ENCODE peak calls at places on chromosomes 1 and 21, in seven cellular contexts. G is lower leg skin; L is dorsolateral prefrontal cortex; T is fibroblast of the aortic adventitia; F is RWPE1; Z is CD8-positive, alpha-beta T cell; A is cardiac fibroblast. M is an unnamed sample.

GRCh38 chr1:178645157-178645825 is 79.8 kb upstream of the RALGPS2 start:
- DNase-seq in A (no peak), F (no peak), Z (no peak), G (no peak), L (no peak), T (no peak), M (no peak)

GRCh38 chr1:8889103-8889846 is 10.8 kb upstream of the ENO1 start:
- DNase-seq in A (peak), T (no peak), Z (no peak), L (no peak), F (no peak), G (no peak), M (no peak)

GRCh38 chr1:243254233-243254926 is 701 bp downstream of the CEP170 start:
- DNase-seq in F (peak), Z (peak), T (peak), G (peak), L (peak), A (peak), M (peak)

GRCh38 chr1:74324684-74325448 is 89.7 kb downstream of the TNNI3K start:
- DNase-seq in F (no peak), Z (no peak), T (no peak), A (no peak), G (no peak), L (no peak), M (no peak)

GRCh38 chr1:164735315-164736052 is 176.5 kb downstream of the PBX1 start:
- DNase-seq in F (no peak), T (peak), A (peak), G (no peak), L (no peak), Z (no peak), M (no peak)

GRCh38 chr1:80218112-80218511 is 1211.6 kb upstream of the ADGRL4 start:
- DNase-seq in A (peak), T (peak), Z (no peak), L (no peak), G (no peak), F (peak), M (no peak)

GRCh38 chr21:45318556-45319341 is 31.1 kb upstream of the POFUT2 start:
- DNase-seq in A (peak), L (peak), T (no peak), F (no peak), Z (no peak), G (peak), M (no peak)

GRCh38 chr1:54547601-54548388 is at the start of gene ACOT11:
- DNase-seq in Z (no peak), T (peak), L (peak), G (peak), A (peak), F (no peak), M (peak)

GRCh38 chr1:162822391-162823200 is 32.1 kb downstream of the HSD17B7 start:
- DNase-seq in T (no peak), L (peak), A (peak), F (no peak), G (no peak), Z (no peak), M (no peak)

GRCh38 chr1:237736372-237737029 is 154.2 kb downstream of the ZP4 start:
- DNase-seq in G (no peak), T (no peak), F (peak), Z (no peak), A (no peak), L (no peak), M (no peak)

GRCh38 chr1:204566583-204566955 is 50.4 kb downstream of the MDM4 start:
- DNase-seq in T (no peak), L (no peak), A (no peak), Z (no peak), F (no peak), G (no peak), M (no peak)

GRCh38 chr1:48182441-48182840 is 40.1 kb upstream of the SLC5A9 start:
- DNase-seq in L (no peak), T (no peak), F (no peak), Z (no peak), G (no peak), A (no peak), M (no peak)

GRCh38 chr1:221188531-221188930 is 309.3 kb downstream of the HLX start:
- DNase-seq in F (no peak), G (no peak), T (peak), Z (no peak), A (peak), L (no peak), M (no peak)

GRCh38 chr1:216054593-216054992 is 368.7 kb downstream of the USH2A start:
- DNase-seq in G (no peak), L (no peak), T (no peak), A (no peak), F (no peak), Z (no peak), M (no peak)

GRCh38 chr1:54839824-54840223 is 38.7 kb upstream of the TTC22 start:
- DNase-seq in F (no peak), A (no peak), G (peak), L (no peak), Z (no peak), T (no peak), M (no peak)

GRCh38 chr1:55289614-55290013 is 74.5 kb upstream of the USP24 start:
- DNase-seq in A (no peak), G (no peak), Z (no peak), L (no peak), F (no peak), T (no peak), M (no peak)

GRCh38 chr1:171999756-172000155 is 158.5 kb downstream of the DNM3 start:
- DNase-seq in T (no peak), G (no peak), Z (no peak), F (no peak), L (no peak), A (no peak), M (no peak)

GRCh38 chr1:61504840-61505239 is 220.1 kb downstream of the TM2D1 start:
- DNase-seq in Z (no peak), F (peak), T (peak), G (no peak), L (no peak), A (peak), M (no peak)

GRCh38 chr1:203361843-203362524 is 11.1 kb upstream of the FMOD start:
- DNase-seq in A (peak), F (no peak), G (peak), Z (no peak), T (peak), L (no peak), M (no peak)

GRCh38 chr1:173161510-173162221 is 45.5 kb downstream of the TNFSF4 start:
- DNase-seq in A (peak), T (peak), Z (no peak), F (peak), L (no peak), G (no peak), M (no peak)

GRCh38 chr1:32464191-32464715 is 619 bp upstream of the ZBTB8B start:
- DNase-seq in F (no peak), G (no peak), L (no peak), A (peak), Z (no peak), T (no peak), M (no peak)

GRCh38 chr1:177355575-177355974 is 184.8 kb downstream of the BRINP2 start:
- DNase-seq in F (peak), A (peak), T (peak), Z (no peak), G (peak), L (peak), M (no peak)

GRCh38 chr1:2516124-2516523 is 10.3 kb downstream of the PANK4 start:
- DNase-seq in G (no peak), Z (no peak), L (no peak), F (no peak), T (no peak), A (no peak), M (no peak)

GRCh38 chr1:2513939-2514650 is 12.3 kb downstream of the PANK4 start:
- DNase-seq in L (no peak), Z (no peak), T (no peak), A (no peak), G (no peak), F (no peak), M (no peak)

GRCh38 chr1:2515763-2516080 is 10.7 kb downstream of the PANK4 start:
- DNase-seq in F (no peak), T (no peak), G (no peak), L (no peak), A (no peak), Z (no peak), M (no peak)

GRCh38 chr1:2516946-2517345 is 9.4 kb downstream of the PANK4 start:
- DNase-seq in L (no peak), F (no peak), T (no peak), Z (no peak), A (no peak), G (no peak), M (no peak)

GRCh38 chr1:2514863-2515762 is 11.3 kb downstream of the PANK4 start:
- DNase-seq in F (no peak), G (no peak), A (no peak), Z (no peak), L (no peak), T (no peak), M (no peak)
- TF ChIP-seq CTCF in F (no peak), G (no peak), A (peak), Z (no peak), L (no peak), T (peak), M (peak)

DNA sequence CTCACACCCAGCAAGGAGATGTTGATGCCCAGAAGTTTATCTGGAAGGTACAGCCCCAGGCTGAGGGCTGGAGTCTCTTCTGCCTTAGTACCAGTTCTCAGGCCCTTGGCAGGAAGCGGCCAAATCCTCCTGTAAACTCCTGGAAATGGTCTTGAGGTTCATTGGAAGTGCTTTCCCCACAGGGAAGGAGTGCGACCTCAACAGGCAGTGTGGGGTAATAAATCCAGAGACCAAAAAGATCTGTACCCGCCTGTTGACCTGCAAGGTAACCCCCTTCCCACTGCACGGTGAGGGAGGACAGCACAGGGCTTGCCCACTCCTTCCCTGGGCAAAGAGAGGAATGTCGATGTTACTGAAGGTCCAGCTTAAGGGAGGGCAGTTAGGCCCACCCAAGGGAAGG is 4.5 kb downstream of the ATXN7L2 start:
- DNase-seq in L (no peak), G (no peak), A (no peak), T (no peak), Z (no peak), F (no peak), M (no peak)
- TF ChIP-seq CTCF in L (no peak), G (no peak), A (peak), T (no peak), Z (no peak), F (no peak), M (no peak)

GRCh38 chr1:50704126-50704525 is 255.9 kb downstream of the FAF1 start:
- DNase-seq in G (no peak), L (no peak), Z (no peak), F (peak), T (peak), A (peak), M (no peak)
- TF ChIP-seq CTCF in G (no peak), L (peak), Z (peak), F (peak), T (peak), A (peak), M (peak)

GRCh38 chr1:240878631-240879030 is 266.7 kb upstream of the GREM2 start:
- DNase-seq in Z (no peak), L (no peak), T (peak), A (no peak), F (no peak), G (no peak), M (no peak)

GRCh38 chr1:240888787-240889048 is 276.8 kb upstream of the GREM2 start:
- DNase-seq in F (no peak), T (no peak), G (no peak), L (no peak), Z (no peak), A (no peak), M (no peak)

GRCh38 chr1:240888039-240888786 is 276.3 kb upstream of the GREM2 start:
- DNase-seq in G (no peak), L (peak), A (no peak), F (peak), Z (no peak), T (no peak), M (peak)

GRCh38 chr1:240877605-240878004 is 265.6 kb upstream of the GREM2 start:
- DNase-seq in L (no peak), F (no peak), Z (no peak), A (no peak), G (no peak), T (no peak), M (no peak)

GRCh38 chr1:240883490-240883889 is 271.5 kb upstream of the GREM2 start:
- DNase-seq in F (no peak), G (no peak), A (no peak), Z (no peak), T (no peak), L (no peak), M (no peak)
- TF ChIP-seq CTCF in F (no peak), G (no peak), A (no peak), Z (no peak), T (no peak), L (no peak), M (no peak)

GRCh38 chr1:5745776-5746610 is 246.2 kb downstream of the NPHP4 start:
- DNase-seq in L (peak), G (no peak), Z (peak), F (peak), A (peak), T (peak), M (peak)
- TF ChIP-seq CTCF in L (peak), G (no peak), Z (peak), F (peak), A (peak), T (peak), M (peak)

GRCh38 chr21:28339403-28339802 is 653.3 kb downstream of the LTN1 start:
- DNase-seq in F (no peak), L (no peak), Z (no peak), A (no peak), T (no peak), G (no peak), M (no peak)

GRCh38 chr21:28336299-28336698 is 656.4 kb downstream of the LTN1 start:
- DNase-seq in F (peak), T (peak), G (no peak), A (peak), L (no peak), Z (no peak), M (peak)

GRCh38 chr21:28338906-28339305 is 653.8 kb downstream of the LTN1 start:
- DNase-seq in A (peak), L (no peak), G (no peak), T (peak), Z (no peak), F (no peak), M (no peak)

GRCh38 chr21:28334407-28334806 is 658.3 kb downstream of the LTN1 start:
- DNase-seq in T (no peak), F (no peak), Z (no peak), A (no peak), G (no peak), L (no peak), M (no peak)

GRCh38 chr21:28337319-28337718 is 655.4 kb downstream of the LTN1 start:
- DNase-seq in Z (no peak), T (peak), A (peak), F (peak), G (no peak), L (no peak), M (no peak)
- TF ChIP-seq CTCF in Z (no peak), T (peak), A (peak), F (peak), G (no peak), L (peak), M (no peak)

DNA sequence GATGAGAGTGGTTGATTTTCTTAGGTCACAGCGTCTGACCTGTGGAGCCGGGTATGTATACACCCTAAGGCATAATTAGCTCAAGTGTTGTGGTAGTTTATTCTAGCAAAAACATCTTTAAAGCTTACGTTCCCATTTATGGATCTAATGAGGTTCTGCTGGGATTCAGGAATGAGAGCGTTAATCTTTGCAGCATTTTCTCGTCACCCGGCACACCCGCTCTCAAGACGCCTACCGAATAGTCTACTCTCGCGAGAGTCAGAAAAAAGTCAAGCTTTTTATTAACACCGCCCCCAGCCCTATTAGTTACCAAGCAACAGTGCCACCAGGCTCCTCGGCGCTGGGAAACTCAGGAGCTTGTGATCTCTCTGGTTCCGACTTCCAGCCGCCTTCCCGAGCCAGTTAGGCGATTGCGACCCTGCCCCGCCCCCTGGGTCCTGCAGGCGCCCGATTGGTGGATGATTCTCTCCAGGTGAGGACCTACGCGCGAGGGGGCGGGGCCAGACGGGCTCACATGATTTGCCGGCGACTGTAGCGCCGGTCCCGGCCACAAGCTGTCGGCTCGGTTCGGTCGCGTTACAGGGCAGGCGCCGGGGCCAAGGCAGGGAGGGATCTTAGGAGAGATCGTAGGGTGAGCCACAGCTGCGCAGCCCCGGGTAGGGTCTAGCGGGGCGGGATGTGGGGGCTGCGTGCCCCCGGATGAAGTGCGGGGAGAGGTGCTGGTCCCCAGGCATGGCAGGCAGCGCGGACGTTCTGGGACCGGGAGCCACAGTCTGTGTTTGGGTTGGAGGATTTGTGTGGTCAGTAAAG is at the start of gene PFKFB2:
- DNase-seq in G (peak), F (peak), L (peak), Z (peak), T (peak), A (peak), M (peak)
- TF ChIP-seq CTCF in G (no peak), F (peak), L (no peak), Z (peak), T (peak), A (peak), M (no peak)